ENCODE peak calls at places on chromosomes 12 and 14, in four cellular contexts. One of them, this sample, is unnamed.

GRCh38 chr14:93939304-93940229 is 12.4 kb downstream of the FAM181A start:
- DNase-seq in GM12878: peak
- DNase-seq in H1: peak
- DNase-seq in IMR-90: peak
- DNase-seq in this sample: peak

GRCh38 chr12:33248364-33248763 is 191.3 kb downstream of the SYT10 start:
- DNase-seq in H1: no peak
- DNase-seq in IMR-90: no peak
- DNase-seq in GM12878: no peak
- DNase-seq in this sample: no peak

GRCh38 chr14:50773632-50774541 is 57.1 kb downstream of the NIN start:
- DNase-seq in IMR-90: peak
- DNase-seq in H1: peak
- DNase-seq in GM12878: no peak
- DNase-seq in this sample: peak

GRCh38 chr12:88579941-88580871 is at the start of gene KITLG:
- DNase-seq in H1: peak
- DNase-seq in IMR-90: peak
- DNase-seq in GM12878: no peak
- DNase-seq in this sample: peak

GRCh38 chr12:124033859-124034258 is 60.8 kb downstream of the ZNF664 start:
- DNase-seq in GM12878: no peak
- DNase-seq in IMR-90: no peak
- DNase-seq in H1: no peak
- DNase-seq in this sample: no peak

GRCh38 chr12:129357233-129357632 is 504.0 kb downstream of the GLT1D1 start:
- DNase-seq in IMR-90: no peak
- DNase-seq in GM12878: no peak
- DNase-seq in H1: no peak
- DNase-seq in this sample: no peak

GRCh38 chr12:88111074-88111652 is 30.7 kb downstream of the CEP290 start:
- DNase-seq in IMR-90: peak
- DNase-seq in GM12878: peak
- DNase-seq in H1: no peak
- DNase-seq in this sample: peak

GRCh38 chr12:47272412-47273190 is 192.8 kb upstream of the AMIGO2 start:
- DNase-seq in GM12878: no peak
- DNase-seq in IMR-90: no peak
- DNase-seq in H1: no peak
- DNase-seq in this sample: peak

GRCh38 chr12:90013409-90013808 is 304.8 kb upstream of the ATP2B1 start:
- DNase-seq in IMR-90: peak
- DNase-seq in H1: no peak
- DNase-seq in GM12878: peak
- DNase-seq in this sample: no peak

GRCh38 chr12:45235087-45236025 is 19.5 kb downstream of the ANO6 start:
- DNase-seq in IMR-90: peak
- DNase-seq in GM12878: no peak
- DNase-seq in H1: no peak
- DNase-seq in this sample: peak

GRCh38 chr12:87136330-87136976 is 880.3 kb upstream of the MGAT4C start:
- DNase-seq in H1: no peak
- DNase-seq in IMR-90: peak
- DNase-seq in GM12878: no peak
- DNase-seq in this sample: no peak

GRCh38 chr14:61553730-61554641 is 141.3 kb upstream of the HIF1A start:
- DNase-seq in H1: no peak
- DNase-seq in IMR-90: peak
- DNase-seq in GM12878: no peak
- DNase-seq in this sample: no peak

GRCh38 chr14:89902876-89903275 is 51.7 kb downstream of the EFCAB11 start:
- DNase-seq in IMR-90: no peak
- DNase-seq in H1: no peak
- DNase-seq in GM12878: no peak
- DNase-seq in this sample: no peak

GRCh38 chr12:41967668-41968649 is 176.7 kb downstream of the GXYLT1 start:
- DNase-seq in IMR-90: no peak
- DNase-seq in H1: peak
- DNase-seq in GM12878: no peak
- DNase-seq in this sample: no peak

GRCh38 chr14:93665169-93665568 is 123.1 kb downstream of the PRIMA1 start:
- DNase-seq in GM12878: no peak
- DNase-seq in IMR-90: no peak
- DNase-seq in H1: no peak
- DNase-seq in this sample: no peak

GRCh38 chr12:65699251-65699650 is 125.0 kb upstream of the HMGA2 start:
- DNase-seq in H1: no peak
- DNase-seq in GM12878: no peak
- DNase-seq in IMR-90: peak
- DNase-seq in this sample: no peak

GRCh38 chr12:64528616-64529015 is 76.7 kb downstream of the TBK1 start:
- DNase-seq in H1: no peak
- DNase-seq in GM12878: no peak
- DNase-seq in IMR-90: peak
- DNase-seq in this sample: no peak

GRCh38 chr12:122399592-122400373 is 22.7 kb downstream of the CLIP1 start:
- DNase-seq in IMR-90: peak
- DNase-seq in H1: no peak
- DNase-seq in GM12878: no peak
- DNase-seq in this sample: peak

GRCh38 chr12:97681612-97682504 is 219.3 kb downstream of the RMST start:
- DNase-seq in GM12878: peak
- DNase-seq in IMR-90: no peak
- DNase-seq in H1: no peak
- DNase-seq in this sample: no peak

GRCh38 chr12:67539946-67540345 is 108.6 kb upstream of the DYRK2 start:
- DNase-seq in H1: no peak
- DNase-seq in IMR-90: no peak
- DNase-seq in GM12878: no peak
- DNase-seq in this sample: no peak

GRCh38 chr14:69687963-69688649 is 76.7 kb downstream of the SUSD6 start:
- DNase-seq in H1: no peak
- DNase-seq in IMR-90: no peak
- DNase-seq in GM12878: no peak
- DNase-seq in this sample: no peak

GRCh38 chr12:104792570-104792969 is 165.5 kb downstream of the SLC41A2 start:
- DNase-seq in H1: no peak
- DNase-seq in IMR-90: peak
- DNase-seq in GM12878: no peak
- DNase-seq in this sample: no peak

GRCh38 chr14:96177766-96178377 is 26.8 kb upstream of the BDKRB2 start:
- DNase-seq in GM12878: no peak
- DNase-seq in H1: no peak
- DNase-seq in IMR-90: no peak
- DNase-seq in this sample: no peak

GRCh38 chr12:66693901-66694513 is 15.1 kb upstream of the GRIP1 start:
- DNase-seq in GM12878: peak
- DNase-seq in H1: no peak
- DNase-seq in IMR-90: peak
- DNase-seq in this sample: peak

GRCh38 chr12:71727958-71728357 is 26.7 kb upstream of the RAB21 start:
- DNase-seq in GM12878: no peak
- DNase-seq in IMR-90: no peak
- DNase-seq in H1: no peak
- DNase-seq in this sample: no peak
- H2AFZ ChIP-seq in GM12878: no peak
- H2AFZ ChIP-seq in IMR-90: no peak
- H2AFZ ChIP-seq in H1: peak
- H2AFZ ChIP-seq in this sample: no peak

GRCh38 chr12:49058366-49059062 is 2.1 kb downstream of the KMT2D start:
- DNase-seq in GM12878: no peak
- DNase-seq in H1: no peak
- DNase-seq in IMR-90: no peak
- DNase-seq in this sample: no peak
- TF ChIP-seq CHD1 in GM12878: no peak
- TF ChIP-seq CHD1 in H1: no peak
- TF ChIP-seq CHD1 in IMR-90: no peak
- TF ChIP-seq CHD1 in this sample: no peak

GRCh38 chr14:74219806-74220205 is 19.4 kb upstream of the VSX2 start:
- DNase-seq in GM12878: no peak
- DNase-seq in H1: no peak
- DNase-seq in IMR-90: no peak
- DNase-seq in this sample: no peak

GRCh38 chr14:74219277-74219676 is 20.0 kb upstream of the VSX2 start:
- DNase-seq in GM12878: no peak
- DNase-seq in H1: no peak
- DNase-seq in IMR-90: no peak
- DNase-seq in this sample: no peak

GRCh38 chr14:74216671-74217070 is 22.6 kb upstream of the VSX2 start:
- DNase-seq in IMR-90: no peak
- DNase-seq in GM12878: no peak
- DNase-seq in H1: no peak
- DNase-seq in this sample: no peak

GRCh38 chr14:74218462-74218861 is 20.8 kb upstream of the VSX2 start:
- DNase-seq in H1: no peak
- DNase-seq in IMR-90: no peak
- DNase-seq in GM12878: no peak
- DNase-seq in this sample: no peak

DNA sequence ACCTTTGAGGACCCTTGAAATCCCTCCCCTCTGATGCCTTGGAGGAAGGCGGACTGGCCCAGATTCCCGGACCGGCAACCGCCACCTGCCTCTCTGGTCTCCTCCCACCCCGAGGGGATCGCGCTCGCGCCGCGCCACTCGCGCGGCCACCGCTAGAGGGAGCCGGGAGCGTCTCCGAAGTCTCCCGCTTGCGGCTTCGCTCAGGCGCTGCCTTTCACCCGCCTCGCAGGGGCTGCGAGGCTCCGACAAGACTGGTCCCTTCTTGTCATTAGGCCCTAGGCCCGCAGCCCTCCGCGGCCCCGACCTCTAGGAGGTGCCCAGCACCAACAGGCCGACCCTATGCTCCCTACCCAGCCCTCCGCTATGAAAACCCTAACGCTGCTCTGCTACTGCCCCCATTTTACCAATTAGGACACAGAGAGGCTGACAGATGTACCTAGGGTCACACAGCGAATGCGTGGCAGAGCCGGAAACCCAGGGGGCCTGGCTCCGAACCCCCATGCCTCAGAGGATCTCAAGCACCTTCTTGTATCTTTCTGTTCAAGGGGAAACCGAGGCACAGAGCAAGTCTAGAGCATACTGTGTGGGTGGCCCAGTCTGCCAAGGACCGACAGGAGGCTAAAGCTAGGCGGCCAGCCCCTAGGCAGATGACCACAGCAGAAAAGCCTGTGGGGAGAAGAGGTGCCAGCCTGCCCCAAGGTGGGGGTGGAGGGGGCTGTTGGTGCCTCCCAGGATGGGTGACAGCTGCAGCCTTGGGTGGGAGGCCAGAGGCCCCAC is 21.4 kb upstream of the VSX2 start:
- DNase-seq in IMR-90: peak
- DNase-seq in GM12878: no peak
- DNase-seq in H1: peak
- DNase-seq in this sample: peak
- H2AFZ ChIP-seq in IMR-90: peak
- H2AFZ ChIP-seq in GM12878: no peak
- H2AFZ ChIP-seq in H1: no peak
- H2AFZ ChIP-seq in this sample: peak

DNA sequence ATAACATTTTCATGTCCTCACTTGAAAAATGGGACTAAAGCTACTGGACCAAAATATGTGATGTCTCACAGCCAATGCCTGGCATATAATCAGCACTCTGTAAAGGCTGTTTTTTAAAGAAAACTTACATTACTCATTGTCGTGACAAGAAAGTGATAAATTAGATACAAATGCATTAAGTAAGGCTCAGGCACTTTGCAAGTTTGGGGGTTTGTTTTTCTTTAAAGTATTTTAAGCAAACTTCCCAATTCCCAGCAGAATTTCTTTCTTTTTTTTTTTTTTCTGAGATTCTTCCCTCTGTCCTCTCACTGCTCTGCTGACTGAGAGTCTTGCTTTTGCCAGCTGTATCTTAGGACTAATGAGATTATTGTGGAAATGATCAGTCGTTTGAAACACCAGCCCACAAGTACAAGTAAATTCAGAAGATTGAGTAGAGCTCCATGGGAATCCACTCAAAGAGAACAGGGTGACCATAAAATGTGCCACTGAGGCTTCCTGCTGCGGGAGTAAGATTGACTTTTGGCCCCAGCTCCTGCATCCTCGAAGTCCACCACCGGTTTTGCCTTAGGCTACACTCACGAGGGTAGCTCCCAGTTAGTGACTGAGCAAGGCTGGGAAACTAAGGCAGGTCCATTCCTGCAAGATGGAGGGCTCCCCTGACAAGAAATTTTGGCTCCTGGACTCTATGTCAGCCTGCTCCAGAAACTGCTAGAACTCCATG is 82.8 kb downstream of the TMTC1 start:
- DNase-seq in IMR-90: no peak
- DNase-seq in H1: no peak
- DNase-seq in GM12878: no peak
- DNase-seq in this sample: no peak
- TF ChIP-seq CHD1 in IMR-90: no peak
- TF ChIP-seq CHD1 in H1: no peak
- TF ChIP-seq CHD1 in GM12878: no peak
- TF ChIP-seq CHD1 in this sample: no peak

GRCh38 chr14:68394719-68395117 is 398.1 kb downstream of the ZFP36L1 start:
- DNase-seq in IMR-90: no peak
- DNase-seq in H1: no peak
- DNase-seq in GM12878: no peak
- DNase-seq in this sample: no peak
- H2AFZ ChIP-seq in IMR-90: peak
- H2AFZ ChIP-seq in H1: no peak
- H2AFZ ChIP-seq in GM12878: no peak
- H2AFZ ChIP-seq in this sample: no peak

DNA sequence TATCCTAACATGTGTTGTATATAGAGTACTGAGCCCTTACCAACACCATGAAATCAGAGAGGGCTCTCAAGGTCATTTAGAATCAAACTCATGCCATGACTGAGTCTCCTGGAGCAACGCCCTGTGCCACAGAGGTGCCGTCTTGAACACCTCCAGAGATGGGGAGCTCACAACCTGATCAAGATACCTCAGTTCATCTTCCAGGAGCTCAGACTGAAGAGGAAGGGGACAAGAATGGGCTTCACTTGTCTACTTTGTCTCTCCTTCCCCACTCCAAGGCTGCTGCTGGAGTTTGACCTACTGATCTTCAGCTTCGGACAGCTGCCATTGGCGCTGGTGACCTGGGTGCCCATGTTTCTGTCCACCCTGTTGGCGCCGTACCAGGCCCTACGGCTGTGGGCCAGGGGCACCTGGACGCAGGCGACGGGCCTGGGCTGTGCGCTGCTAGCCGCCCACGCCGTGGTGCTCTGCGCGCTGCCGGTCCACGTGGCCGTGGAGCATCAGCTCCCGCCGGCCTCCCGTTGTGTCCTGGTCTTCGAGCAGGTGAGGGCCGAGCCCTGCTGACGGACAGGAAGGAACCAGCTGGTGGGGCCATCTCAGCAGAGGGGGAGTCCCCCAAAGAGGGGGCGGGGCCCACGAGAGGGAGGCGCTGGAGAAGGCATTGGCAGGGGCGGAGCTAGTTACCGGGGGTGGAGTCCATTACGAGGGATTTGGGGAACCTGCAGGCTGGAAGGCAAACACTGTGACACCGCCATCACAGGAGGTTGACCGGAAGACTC is 12.0 kb downstream of the SOAT2 start:
- DNase-seq in H1: peak
- DNase-seq in GM12878: no peak
- DNase-seq in IMR-90: no peak
- DNase-seq in this sample: peak
- TF ChIP-seq CHD1 in H1: no peak
- TF ChIP-seq CHD1 in GM12878: no peak
- TF ChIP-seq CHD1 in IMR-90: no peak
- TF ChIP-seq CHD1 in this sample: no peak

This sample was measured in K562.